ENCODE peak calls at places on chromosomes 7 and 10, in five cellular contexts. N is left lung, L is heart left ventricle, R is PC-3, E is Panc1. K is an unnamed sample.

GRCh38 chr10:112793197-112793921 is 156.7 kb upstream of the TCF7L2 start:
- DNase-seq in R (peak), N (no peak), L (no peak), E (no peak), K (peak)

GRCh38 chr10:33353853-33354252 is 19.4 kb upstream of the NRP1 start:
- DNase-seq in L (no peak), R (peak), E (no peak), N (no peak), K (peak)

GRCh38 chr7:18648849-18649758 is 153.6 kb downstream of the HDAC9 start:
- DNase-seq in R (peak), N (no peak), L (no peak), E (peak), K (no peak)

GRCh38 chr10:79390551-79391229 is 43.4 kb downstream of the PPIF start:
- DNase-seq in L (peak), R (no peak), N (peak), E (no peak), K (no peak)

GRCh38 chr7:152862033-152862432 is 102.5 kb downstream of the ACTR3B start:
- DNase-seq in N (no peak), L (no peak), R (no peak), E (no peak), K (no peak)

GRCh38 chr10:93261089-93261488 is 187.4 kb downstream of the CYP26A1 start:
- DNase-seq in N (no peak), E (no peak), R (no peak), L (no peak), K (peak)

GRCh38 chr7:115008465-115009114 is 86.7 kb downstream of the MDFIC start:
- DNase-seq in L (peak), N (peak), E (no peak), R (no peak), K (no peak)

GRCh38 chr7:130393095-130393494 is 12.8 kb downstream of the CPA1 start:
- DNase-seq in E (no peak), R (no peak), N (no peak), L (no peak), K (no peak)

GRCh38 chr7:95686109-95686508 is 86.2 kb upstream of the DYNC1I1 start:
- DNase-seq in E (peak), L (peak), N (peak), R (peak), K (peak)

GRCh38 chr10:110254467-110254866 is 47.1 kb downstream of the MXI1 start:
- DNase-seq in N (no peak), R (no peak), L (no peak), E (no peak), K (no peak)

GRCh38 chr7:95011156-95011928 is 103.9 kb downstream of the PPP1R9A start:
- DNase-seq in E (no peak), L (no peak), N (no peak), R (peak), K (peak)

GRCh38 chr10:91380873-91381561 is 29.1 kb upstream of the HECTD2 start:
- DNase-seq in N (no peak), R (no peak), L (no peak), E (no peak), K (no peak)

GRCh38 chr10:99993994-99994689 is 15.6 kb downstream of the DNMBP start:
- DNase-seq in E (no peak), N (peak), R (peak), L (peak), K (peak)

GRCh38 chr7:155706376-155706775 is 61.9 kb downstream of the RBM33 start:
- DNase-seq in R (no peak), E (no peak), L (no peak), N (no peak), K (no peak)

GRCh38 chr7:152435384-152436278 is at the start of gene KMT2C:
- DNase-seq in L (peak), E (no peak), N (peak), R (peak), K (peak)

GRCh38 chr7:125112741-125113309 is 183.2 kb upstream of the POT1 start:
- DNase-seq in E (peak), N (no peak), L (no peak), R (peak), K (peak)

GRCh38 chr7:100860702-100861615 is 6.2 kb upstream of the TRIP6 start:
- DNase-seq in N (no peak), E (no peak), L (no peak), R (no peak), K (no peak)

GRCh38 chr10:104638861-104639594 is 2.1 kb upstream of the SORCS3 start:
- DNase-seq in E (no peak), R (no peak), L (no peak), N (no peak), K (peak)

GRCh38 chr7:120857558-120858298 is at the start of gene TSPAN12:
- DNase-seq in R (peak), E (no peak), L (peak), N (peak), K (peak)

GRCh38 chr7:47180268-47180826 is 401.6 kb downstream of the TNS3 start:
- DNase-seq in L (peak), R (peak), N (no peak), E (peak), K (peak)

GRCh38 chr10:79495791-79496190 is 16.5 kb upstream of the EIF5AL1 start:
- DNase-seq in R (no peak), E (no peak), L (no peak), N (no peak), K (no peak)

GRCh38 chr7:73678862-73679261 is 4.4 kb downstream of the DNAJC30 start:
- DNase-seq in L (no peak), R (no peak), E (no peak), N (no peak), K (no peak)

GRCh38 chr10:100340948-100341847 is 5.8 kb upstream of the SCD start:
- DNase-seq in E (no peak), R (no peak), N (peak), L (no peak), K (no peak)

GRCh38 chr7:150412016-150412415 is 32.9 kb downstream of the ZNF775 start:
- DNase-seq in R (no peak), N (peak), L (no peak), E (no peak), K (no peak)

GRCh38 chr7:152523916-152524315 is 88.1 kb upstream of the KMT2C start:
- DNase-seq in E (no peak), R (no peak), L (no peak), N (no peak), K (no peak)

GRCh38 chr7:51121945-51122425 is 194.6 kb downstream of the COBL start:
- DNase-seq in R (no peak), N (no peak), L (peak), E (peak), K (no peak)

GRCh38 chr7:68440870-68441269 is 1157.4 kb upstream of the AUTS2 start:
- DNase-seq in E (no peak), R (no peak), N (no peak), L (no peak), K (no peak)

GRCh38 chr7:77989981-77990566 is 191.5 kb downstream of the PHTF2 start:
- DNase-seq in N (no peak), R (peak), L (no peak), E (no peak), K (peak)

GRCh38 chr7:154874409-154875113 is 128.4 kb downstream of the PAXIP1 start:
- DNase-seq in N (no peak), E (no peak), R (no peak), L (no peak), K (no peak)

GRCh38 chr10:13396369-13396768 is 48.3 kb upstream of the SEPHS1 start:
- DNase-seq in N (no peak), R (no peak), L (no peak), E (no peak), K (no peak)

GRCh38 chr7:132869166-132869861 is 212.6 kb downstream of the CHCHD3 start:
- DNase-seq in R (no peak), E (no peak), L (no peak), N (no peak), K (no peak)

GRCh38 chr10:123890761-123891146 is 853 bp downstream of the CPXM2 start:
- DNase-seq in E (no peak), R (no peak), L (no peak), N (no peak), K (no peak)
- H3K4me3 ChIP-seq in E (no peak), R (no peak), L (peak), N (peak), K (no peak)

DNA sequence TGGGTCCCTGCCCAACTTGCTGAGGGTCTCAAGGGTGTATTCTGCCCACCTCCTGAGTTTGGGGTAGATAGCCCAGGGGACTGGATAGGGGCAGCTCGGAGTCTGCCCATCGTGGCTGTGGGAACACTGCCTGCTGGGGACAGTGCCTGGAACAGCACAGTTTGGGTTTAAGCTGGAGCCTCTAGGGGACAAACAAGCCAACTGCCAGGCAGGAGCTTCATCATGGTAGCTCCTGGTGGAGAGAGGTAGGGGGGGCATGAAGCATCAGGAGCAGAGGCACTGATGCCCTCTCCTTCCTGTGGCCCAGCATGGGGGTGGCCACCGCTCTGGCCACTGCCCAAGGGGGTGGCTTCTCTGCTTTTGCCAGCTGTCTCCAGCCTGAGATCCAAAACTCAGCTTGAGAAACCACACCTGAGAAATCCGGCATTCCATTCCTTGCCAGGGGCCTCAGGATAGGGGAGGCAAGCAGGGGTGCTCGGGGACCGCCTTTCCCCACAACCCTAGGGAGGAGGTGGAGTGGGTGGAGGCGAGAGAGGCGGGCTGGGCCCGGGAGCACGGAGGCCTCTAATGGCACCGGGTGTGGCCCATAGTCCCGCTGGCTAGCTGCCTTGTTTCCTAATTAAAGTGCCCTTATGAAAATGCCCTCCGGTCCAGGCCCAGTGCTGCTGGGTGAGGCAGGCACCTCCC is 47.6 kb downstream of the UNC5B start:
- DNase-seq in R (no peak), L (peak), N (peak), E (no peak), K (no peak)
- TF ChIP-seq CTCF in R (no peak), L (no peak), N (no peak), E (no peak), K (peak)

GRCh38 chr7:70694909-70695803 is 436.8 kb upstream of the GALNT17 start:
- DNase-seq in N (no peak), L (peak), R (no peak), E (no peak), K (peak)

GRCh38 chr7:70695804-70696104 is 436.2 kb upstream of the GALNT17 start:
- DNase-seq in N (no peak), E (no peak), L (no peak), R (no peak), K (peak)

GRCh38 chr7:70693300-70693689 is 438.6 kb upstream of the GALNT17 start:
- DNase-seq in E (no peak), L (no peak), N (peak), R (no peak), K (no peak)

GRCh38 chr7:70694357-70694908 is 437.5 kb upstream of the GALNT17 start:
- DNase-seq in R (no peak), N (no peak), E (no peak), L (peak), K (peak)

DNA sequence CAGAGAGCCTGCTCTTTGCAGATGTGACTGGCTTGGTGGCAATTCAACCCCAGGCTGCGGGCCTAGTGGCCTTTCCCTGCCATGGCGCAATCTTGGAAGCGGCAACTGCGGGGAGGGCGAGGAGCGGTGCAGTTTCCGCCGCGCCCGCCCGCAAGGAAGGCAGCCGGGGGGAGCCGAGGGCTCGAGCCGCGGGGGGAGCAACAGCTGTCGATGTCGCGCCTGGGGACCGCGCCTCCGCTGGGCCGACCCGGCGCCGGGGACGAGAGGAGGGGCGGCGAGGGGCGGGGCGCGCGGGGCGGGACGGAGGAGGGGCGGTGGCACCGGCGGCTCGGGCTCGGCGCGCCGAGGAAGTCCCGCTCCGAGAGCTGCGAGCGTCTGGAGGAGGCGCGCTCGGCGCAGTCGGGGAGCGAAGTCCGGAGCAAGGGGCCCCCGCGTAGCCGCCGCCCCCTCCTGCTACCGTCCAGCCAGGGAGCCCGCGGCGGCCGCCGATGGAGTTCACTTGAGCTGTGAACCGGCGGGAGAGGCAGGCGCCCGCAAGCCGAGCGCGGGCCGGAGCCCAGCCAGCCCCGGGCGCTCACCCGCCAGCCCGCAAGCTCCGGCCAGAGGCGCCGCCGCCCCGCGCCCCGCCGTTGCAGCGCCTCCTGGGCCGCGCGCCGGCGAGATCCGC is 438.1 kb upstream of the GALNT17 start:
- DNase-seq in E (no peak), L (peak), R (no peak), N (peak), K (peak)
- H3K4me3 ChIP-seq in E (peak), L (peak), R (no peak), N (peak), K (peak)

GRCh38 chr10:86693721-86694369 is 25.5 kb downstream of the LDB3 start:
- DNase-seq in N (no peak), E (no peak), L (no peak), R (peak), K (peak)
- TF ChIP-seq CTCF in N (peak), E (peak), L (peak), R (peak), K (peak)

DNA sequence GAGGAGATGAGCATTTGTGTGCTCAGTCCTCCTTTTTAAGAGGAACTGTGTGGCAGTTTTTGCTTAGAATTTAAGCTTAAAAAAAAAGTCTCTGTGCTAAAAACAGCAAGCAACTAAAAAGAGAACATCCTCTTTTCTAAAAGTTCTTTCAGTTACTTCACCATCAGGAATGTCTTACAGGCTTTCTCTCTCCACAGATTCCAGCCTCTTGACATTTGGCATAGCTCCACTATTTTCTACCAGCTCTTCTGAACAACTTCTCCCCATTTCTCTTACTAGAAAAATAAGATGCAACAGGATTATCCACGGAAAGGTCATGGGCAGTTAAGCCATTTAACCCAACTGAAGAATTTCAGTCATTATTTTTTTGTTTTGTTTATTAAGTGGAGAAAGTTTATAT is 13.2 kb downstream of the PCLO start:
- DNase-seq in E (no peak), L (no peak), R (peak), N (no peak), K (no peak)
- H3K4me3 ChIP-seq in E (no peak), L (no peak), R (no peak), N (no peak), K (no peak)

K was measured in epithelial cell of esophagus.